ENCODE peak calls at places on chromosomes 6 and 20, in six cellular contexts. Z is CD8-positive, alpha-beta memory T cell; V is breast epithelium; W is transverse colon; M is SJSA1; B is K562. F is an unnamed sample.
A peak's percentile ranks its signal among the peaks of the same experiment; 100 is the strongest.

GRCh38 chr6:41027799-41028617 is 11.0 kb downstream of the UNC5CL start:
- DNase-seq in M (peak; percentile 81), Z (peak; percentile 78), W (peak; percentile 88), B (peak; percentile 95), V (peak; percentile 82), F (peak; percentile 63)

GRCh38 chr20:46401478-46401860 is 4.9 kb downstream of the ELMO2 start:
- DNase-seq in B (no peak), W (no peak), Z (no peak), V (no peak), M (no peak), F (no peak)

GRCh38 chr6:28896505-28897392 is 27.0 kb downstream of the TRIM27 start:
- DNase-seq in Z (peak; percentile 75), V (no peak), W (peak; percentile 60), M (peak; percentile 79), B (peak; percentile 68), F (peak; percentile 75)

GRCh38 chr6:4829089-4829488 is 52.9 kb downstream of the CDYL start:
- DNase-seq in W (no peak), B (no peak), V (no peak), M (no peak), Z (no peak), F (no peak)

GRCh38 chr20:49214546-49214945 is 4.7 kb upstream of the DDX27 start:
- DNase-seq in W (no peak), B (no peak), V (no peak), M (no peak), Z (no peak), F (no peak)

GRCh38 chr20:63315982-63316491 is 23.1 kb downstream of the COL20A1 start:
- DNase-seq in W (no peak), Z (no peak), V (no peak), M (no peak), B (no peak), F (no peak)

GRCh38 chr20:44959082-44959895 is 908 bp downstream of the TOMM34 start:
- DNase-seq in B (no peak), W (peak; percentile 23), V (no peak), M (peak; percentile 49), Z (peak; percentile 72), F (peak; percentile 76)

GRCh38 chr6:149831380-149831820 is 32.8 kb downstream of the LRP11 start:
- DNase-seq in Z (no peak), V (peak; percentile 57), W (no peak), B (no peak), M (peak; percentile 72), F (no peak)

GRCh38 chr6:30483677-30484279 is 5.5 kb upstream of the HLA-E start:
- DNase-seq in M (peak; percentile 54), B (no peak), V (no peak), Z (no peak), W (no peak), F (peak; percentile 84)

GRCh38 chr6:82270791-82271392 is 23.3 kb upstream of the IBTK start:
- DNase-seq in B (peak; percentile 38), V (no peak), M (peak; percentile 28), Z (no peak), W (no peak), F (peak; percentile 32)

GRCh38 chr20:50551288-50551687 is 41.1 kb downstream of the PTPN1 start:
- DNase-seq in M (no peak), W (no peak), V (no peak), Z (no peak), B (no peak), F (no peak)
- H3K4me1 ChIP-seq in M (peaks cover 13% of the 10 kb centered on the region), W (peaks cover 46% of the 10 kb centered on the region), V (no peaks in the 10 kb centered on the region), Z (peaks cover 33% of the 10 kb centered on the region), B (no peaks in the 10 kb centered on the region), F (peaks cover 5% of the 10 kb centered on the region)

GRCh38 chr20:32363492-32363891 is 5.4 kb downstream of the ASXL1 start:
- DNase-seq in Z (no peak), V (no peak), B (no peak), M (no peak), W (no peak), F (no peak)
- H3K4me1 ChIP-seq in Z (peaks cover 84% of the 10 kb centered on the region), V (peaks cover 13% of the 10 kb centered on the region), B (peaks cover 14% of the 10 kb centered on the region), M (peaks cover 45% of the 10 kb centered on the region), W (peaks cover 83% of the 10 kb centered on the region), F (peaks cover 14% of the 10 kb centered on the region)

GRCh38 chr20:19993937-19994667 is 23.1 kb upstream of the NAA20 start:
- DNase-seq in M (no peak), B (no peak), W (no peak), Z (no peak), V (no peak), F (peak; percentile 62)

GRCh38 chr20:19990911-19991707 is 26.1 kb upstream of the NAA20 start:
- DNase-seq in B (no peak), V (no peak), Z (no peak), M (no peak), W (no peak), F (no peak)

GRCh38 chr20:19995220-19995863 is 21.8 kb upstream of the NAA20 start:
- DNase-seq in V (no peak), M (peak; percentile 60), B (peak; percentile 44), W (no peak), Z (no peak), F (peak; percentile 65)

GRCh38 chr20:19991826-19992225 is 25.3 kb upstream of the NAA20 start:
- DNase-seq in Z (no peak), M (peak; percentile 24), W (no peak), V (no peak), B (no peak), F (peak; percentile 18)

DNA sequence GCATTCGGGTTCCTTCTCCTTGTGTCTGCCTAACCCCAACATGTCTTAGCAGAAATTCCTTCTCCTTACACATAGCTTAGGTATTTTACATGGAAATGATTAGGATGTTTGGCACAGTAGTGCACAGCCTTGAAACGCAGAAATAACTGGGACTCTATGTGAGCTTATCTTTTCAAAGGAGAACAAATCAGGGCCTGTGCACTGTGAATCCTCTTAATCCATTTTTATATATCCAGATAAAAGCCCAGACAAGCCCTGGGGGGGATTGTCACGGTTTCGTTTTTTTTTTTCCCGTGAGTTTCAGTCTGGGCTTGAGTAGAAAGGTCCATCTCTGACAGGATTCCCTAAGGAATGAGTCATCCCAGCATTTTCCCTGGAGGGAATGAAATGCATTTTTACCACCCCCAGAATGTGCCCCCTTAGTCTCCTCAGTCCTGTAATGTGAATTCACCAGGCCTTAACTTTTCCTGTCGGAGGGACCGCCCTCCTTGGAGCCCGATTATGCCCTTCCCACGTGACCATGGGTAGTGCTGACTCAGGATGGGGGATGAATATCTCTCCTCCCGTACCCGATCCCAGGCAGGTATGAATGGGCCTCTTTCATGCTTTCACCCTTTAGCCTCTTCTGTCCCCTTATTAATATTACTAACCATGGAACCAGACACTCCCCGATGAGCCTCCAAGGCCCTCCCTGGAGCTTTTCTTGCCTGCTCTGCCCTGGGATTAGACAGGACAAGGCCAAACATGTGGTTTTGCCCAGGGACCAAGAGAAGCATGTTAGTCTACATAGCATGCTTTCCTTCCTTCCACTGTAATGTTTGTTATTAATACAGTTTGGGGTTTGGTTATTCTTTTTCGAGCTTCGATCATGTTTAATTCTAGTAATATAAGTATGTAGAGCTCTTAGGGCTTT is 23.9 kb upstream of the NAA20 start:
- DNase-seq in Z (no peak), M (peak; percentile 98), W (no peak), V (no peak), B (no peak), F (peak; percentile 86)
- H3K4me1 ChIP-seq in Z (no peaks in the 10 kb centered on the region), M (peaks cover 49% of the 10 kb centered on the region), W (peaks cover 46% of the 10 kb centered on the region), V (peaks cover 44% of the 10 kb centered on the region), B (no peaks in the 10 kb centered on the region), F (peaks cover 48% of the 10 kb centered on the region)

DNA sequence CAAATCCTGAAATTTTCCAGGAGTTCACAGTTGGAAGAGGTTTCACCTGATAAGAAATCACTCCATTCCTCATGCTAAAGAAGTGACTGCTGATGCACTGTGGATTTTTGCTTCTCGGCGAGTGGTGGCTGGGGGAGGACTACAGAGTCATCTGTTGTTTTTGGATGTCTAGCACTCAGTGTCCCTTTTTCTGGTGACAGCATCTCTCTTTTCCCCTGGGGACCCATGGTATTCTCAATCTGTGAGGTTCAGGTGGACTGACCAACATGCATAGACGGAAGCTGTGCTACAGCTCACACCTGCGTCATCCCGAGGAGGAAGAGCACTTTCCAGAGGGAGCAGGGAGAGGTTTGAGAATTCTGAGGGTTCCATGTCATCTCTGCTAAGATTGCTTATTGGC is 42.7 kb upstream of the ZNF831 start:
- DNase-seq in W (no peak), M (no peak), B (no peak), Z (no peak), V (no peak), F (no peak)
- H3K4me1 ChIP-seq in W (peaks cover 8% of the 10 kb centered on the region), M (no peaks in the 10 kb centered on the region), B (no peaks in the 10 kb centered on the region), Z (peaks cover 78% of the 10 kb centered on the region), V (no peaks in the 10 kb centered on the region), F (no peaks in the 10 kb centered on the region)

DNA sequence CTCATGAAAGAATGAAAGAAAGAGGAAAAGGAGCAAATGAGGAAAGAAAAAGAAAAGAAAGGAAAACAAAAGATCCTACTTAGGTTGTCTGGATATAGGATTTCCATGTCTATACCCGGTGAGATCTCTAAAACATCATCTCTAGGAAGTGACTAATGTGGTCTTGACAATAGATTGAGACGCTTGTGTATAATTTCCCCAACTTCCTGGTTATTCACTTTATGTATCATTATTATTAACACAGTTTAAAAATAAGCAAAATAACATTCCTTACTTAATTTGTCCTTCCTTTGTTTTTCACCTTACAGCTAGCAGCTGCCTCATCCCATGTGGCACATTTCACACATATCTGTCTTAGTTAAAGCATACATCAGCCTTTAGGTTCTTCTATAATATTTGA is 27.0 kb downstream of the LAMA4 start:
- DNase-seq in V (no peak), W (no peak), Z (no peak), M (no peak), B (no peak), F (peak; percentile 91)
- H3K4me1 ChIP-seq in V (no peaks in the 10 kb centered on the region), W (peaks cover 49% of the 10 kb centered on the region), Z (no peaks in the 10 kb centered on the region), M (peaks cover 47% of the 10 kb centered on the region), B (no peaks in the 10 kb centered on the region), F (peaks cover 91% of the 10 kb centered on the region)

DNA sequence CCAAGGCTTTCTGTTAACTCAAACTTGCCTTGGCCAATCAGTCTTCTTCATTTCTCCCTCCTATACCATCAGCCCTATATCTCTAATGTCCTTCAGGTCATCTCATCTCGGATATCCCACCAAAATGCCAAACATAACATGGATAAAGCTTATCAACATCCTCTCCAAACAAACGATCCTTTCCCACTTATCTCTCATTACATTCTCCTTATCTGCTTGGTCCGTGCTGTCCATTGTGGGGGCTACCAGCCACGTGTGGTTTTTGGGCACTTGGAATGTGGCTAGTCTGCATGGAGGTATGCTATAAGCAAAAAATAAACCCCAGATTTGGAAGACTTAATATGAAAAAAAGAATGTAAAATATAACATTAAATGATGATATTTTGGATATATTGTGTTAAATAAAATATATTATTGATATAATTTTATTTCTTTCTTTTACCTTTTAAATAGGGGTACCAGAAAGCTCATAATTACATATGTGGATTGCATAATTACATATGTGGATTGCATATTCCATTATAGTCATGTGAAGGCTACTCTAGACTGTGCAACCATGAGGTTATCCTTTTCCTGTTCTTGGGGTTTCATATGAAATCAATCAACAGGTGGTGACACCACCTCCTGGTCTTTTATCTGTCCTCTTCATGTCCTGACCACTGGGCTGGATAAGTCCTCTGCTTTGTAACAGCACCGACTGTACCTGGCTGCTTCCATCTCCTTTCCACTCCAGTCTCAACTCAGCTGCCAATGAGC is 123.0 kb downstream of the CD83 start:
- DNase-seq in B (no peak), V (no peak), W (no peak), Z (no peak), M (no peak), F (no peak)
- H3K4me1 ChIP-seq in B (no peaks in the 10 kb centered on the region), V (no peaks in the 10 kb centered on the region), W (no peaks in the 10 kb centered on the region), Z (no peaks in the 10 kb centered on the region), M (no peaks in the 10 kb centered on the region), F (no peaks in the 10 kb centered on the region)

F was measured in endothelial cell of umbilical vein.